ENCODE peak calls at places on chromosomes 16 and 17, in nine cellular contexts. U is cardiac muscle cell, P is heart right ventricle, M is colonic mucosa, Y is HFF-Myc, Z is Caco-2, O is sigmoid colon, J is fibroblast of pulmonary artery, B is epithelial cell of esophagus. X is an unnamed sample.

GRCh38 chr16:53029971-53030370 is 22.7 kb downstream of the CHD9NB start:
- DNase-seq in U (no peak), P (no peak), M (no peak), Y (no peak), Z (no peak), O (no peak), J (no peak), B (no peak), X (no peak)

GRCh38 chr16:79217375-79218011 is 383.0 kb downstream of the MAF start:
- DNase-seq in U (no peak), P (no peak), M (no peak), Y (no peak), Z (no peak), O (no peak), J (no peak), B (no peak), X (no peak)

GRCh38 chr17:37801131-37801530 is 56.3 kb upstream of the HNF1B start:
- DNase-seq in U (no peak), P (no peak), M (no peak), Y (no peak), Z (no peak), O (no peak), J (no peak), B (no peak), X (no peak)

GRCh38 chr16:83954577-83955016 is 1.6 kb downstream of the OSGIN1 start:
- DNase-seq in U (peak), P (no peak), M (peak), Y (no peak), Z (peak), O (peak), J (peak), B (peak), X (no peak)

GRCh38 chr17:18026408-18026776 is 12.6 kb downstream of the ATPAF2 start:
- DNase-seq in U (peak), P (peak), M (no peak), Y (peak), Z (no peak), O (no peak), J (peak), B (peak), X (peak)

GRCh38 chr16:4693956-4694663 is 748 bp downstream of the NUDT16L1 start:
- DNase-seq in U (peak), P (peak), M (peak), Y (peak), Z (peak), O (peak), J (peak), B (peak), X (no peak)

GRCh38 chr17:35254107-35254802 is 11.4 kb downstream of the SLFN5 start:
- DNase-seq in U (peak), P (no peak), M (peak), Y (peak), Z (no peak), O (peak), J (peak), B (peak), X (peak)

GRCh38 chr17:65261682-65262636 is 124.8 kb downstream of the RGS9 start:
- DNase-seq in U (peak), P (no peak), M (no peak), Y (no peak), Z (no peak), O (no peak), J (peak), B (peak), X (no peak)

GRCh38 chr17:76132574-76133338 is 8.3 kb downstream of the FOXJ1 start:
- DNase-seq in U (peak), P (no peak), M (peak), Y (no peak), Z (peak), O (peak), J (no peak), B (peak), X (no peak)

GRCh38 chr17:77312061-77312684 is 171.4 kb downstream of the SEC14L1 start:
- DNase-seq in U (no peak), P (no peak), M (no peak), Y (no peak), Z (no peak), O (peak), J (no peak), B (no peak), X (no peak)

DNA sequence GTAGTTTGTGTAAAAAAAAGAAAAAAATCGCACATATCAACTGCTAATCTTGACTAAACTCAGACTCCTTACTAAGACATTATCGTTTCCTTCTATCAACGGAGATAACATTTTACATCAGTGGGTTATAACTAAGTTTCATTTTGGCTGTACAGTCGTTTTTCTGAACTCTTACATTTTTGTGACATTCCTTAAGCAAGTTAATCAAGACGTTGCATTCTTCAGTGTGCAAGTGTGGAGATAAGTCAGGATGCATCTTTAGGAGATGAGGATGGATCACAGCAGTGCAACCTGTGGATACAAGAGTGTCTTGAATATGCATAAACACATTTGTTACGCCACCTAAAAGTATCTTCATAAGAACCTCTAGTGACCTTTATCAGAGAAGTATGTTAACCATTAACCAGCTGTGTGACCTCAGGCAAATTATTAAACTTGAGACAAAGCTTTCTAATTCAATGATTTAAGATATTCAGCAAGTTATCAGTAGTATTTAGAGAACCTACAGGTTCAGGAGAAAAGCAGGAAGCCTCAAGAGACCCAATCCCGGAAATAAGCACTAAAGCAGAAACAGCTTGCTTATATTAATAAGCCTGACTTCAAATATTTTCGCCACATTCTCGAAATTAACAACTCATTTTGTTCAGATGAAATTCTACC is 9.4 kb downstream of the CMC2 start:
- DNase-seq in U (peak), P (no peak), M (no peak), Y (no peak), Z (peak), O (no peak), J (peak), B (no peak), X (no peak)
- H3K4me3 ChIP-seq in U (no peak), P (peak), M (peak), Y (no peak), Z (peak), O (peak), J (peak), B (no peak), X (no peak)

DNA sequence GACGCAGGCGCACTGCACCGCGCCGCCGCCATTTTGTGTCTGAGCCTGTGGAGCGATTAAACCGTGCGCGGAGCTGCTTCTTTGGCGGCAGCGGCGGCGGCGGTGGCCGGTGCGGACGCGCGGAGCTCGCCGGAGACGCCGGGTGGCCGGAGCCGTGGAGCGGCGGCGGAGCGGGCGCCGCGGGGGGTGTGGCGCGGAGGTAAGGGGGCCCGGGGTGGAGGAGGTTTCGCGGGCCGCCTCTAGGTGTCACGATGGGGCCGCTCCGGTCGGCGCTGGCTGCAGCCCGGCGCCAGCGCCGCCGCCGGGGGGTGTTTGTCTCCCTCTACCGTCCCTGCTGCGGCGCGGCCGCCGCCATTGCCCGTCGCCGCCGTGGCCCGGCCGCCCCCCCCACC is at the start of gene CTCF:
- DNase-seq in U (peak), P (peak), M (peak), Y (peak), Z (peak), O (peak), J (peak), B (peak), X (no peak)
- TF ChIP-seq CTCF in U (peak), P (peak), M (no peak), Y (peak), Z (peak), O (no peak), J (peak), B (peak), X (peak)

GRCh38 chr17:58330997-58331814 is 2.6 kb upstream of the TSPOAP1 start:
- DNase-seq in U (no peak), P (no peak), M (peak), Y (no peak), Z (no peak), O (no peak), J (no peak), B (no peak), X (no peak)
- H3K4me3 ChIP-seq in U (no peak), P (peak), M (peak), Y (no peak), Z (no peak), O (peak), J (no peak), B (no peak), X (no peak)

GRCh38 chr16:49352923-49353322 is 20.7 kb upstream of the C16orf78 start:
- DNase-seq in U (peak), P (no peak), M (no peak), Y (no peak), Z (peak), O (no peak), J (no peak), B (no peak), X (no peak)
- TF ChIP-seq CTCF in U (peak), P (no peak), M (no peak), Y (peak), Z (peak), O (no peak), J (peak), B (no peak), X (peak)